ENCODE peak calls at places on chromosome 1, in six cellular contexts. F, Z, W, N, D and K are unnamed samples.

GRCh38 chr1:79295967-79296366 is 289.4 kb upstream of the ADGRL4 start:
- DNase-seq in F (no peak), Z (no peak), W (no peak), N (no peak), D (no peak), K (no peak)

GRCh38 chr1:68145418-68146126 is 86.8 kb downstream of the WLS start:
- DNase-seq in F (no peak), Z (peak; percentile 58), W (no peak), N (no peak), D (peak; percentile 87), K (no peak)

GRCh38 chr1:88168126-88168525 is 515.9 kb upstream of the PKN2 start:
- DNase-seq in F (no peak), Z (no peak), W (no peak), N (no peak), D (no peak), K (no peak)

GRCh38 chr1:102834688-102835320 is 273.5 kb downstream of the COL11A1 start:
- DNase-seq in F (no peak), Z (no peak), W (no peak), N (no peak), D (no peak), K (no peak)

GRCh38 chr1:9018372-9018771 is 7.9 kb downstream of the SLC2A7 start:
- DNase-seq in F (peak; percentile 37), Z (peak; percentile 50), W (no peak), N (no peak), D (no peak), K (no peak)

GRCh38 chr1:64077281-64077940 is 126.0 kb upstream of the UBE2U start:
- DNase-seq in F (no peak), Z (no peak), W (peak; percentile 64), N (no peak), D (no peak), K (no peak)

GRCh38 chr1:228013322-228014234 is 6.8 kb downstream of the WNT3A start:
- DNase-seq in F (no peak), Z (no peak), W (peak; percentile 46), N (no peak), D (peak; percentile 49), K (no peak)

GRCh38 chr1:11804666-11805453 is 904 bp downstream of the MTHFR start:
- DNase-seq in F (peak; percentile 68), Z (peak; percentile 84), W (peak; percentile 85), N (no peak), D (no peak), K (no peak)

GRCh38 chr1:180778782-180779398 is 133.8 kb upstream of the KIAA1614 start:
- DNase-seq in F (no peak), Z (no peak), W (no peak), N (no peak), D (no peak), K (no peak)

GRCh38 chr1:109543283-109543987 is 3.8 kb downstream of the GPR61 start:
- DNase-seq in F (no peak), Z (no peak), W (no peak), N (no peak), D (no peak), K (no peak)

GRCh38 chr1:94773931-94774422 is 46.2 kb upstream of the SLC44A3 start:
- DNase-seq in F (no peak), Z (no peak), W (no peak), N (no peak), D (no peak), K (no peak)

GRCh38 chr1:214550339-214551051 is 907 bp downstream of the PTPN14 start:
- DNase-seq in F (no peak), Z (no peak), W (no peak), N (no peak), D (no peak), K (no peak)

GRCh38 chr1:3426956-3427535 is 27.4 kb upstream of the ARHGEF16 start:
- DNase-seq in F (no peak), Z (no peak), W (no peak), N (no peak), D (no peak), K (no peak)

GRCh38 chr1:164614316-164614715 is 55.3 kb downstream of the PBX1 start:
- DNase-seq in F (no peak), Z (no peak), W (no peak), N (no peak), D (no peak), K (no peak)

GRCh38 chr1:236064674-236065508 is at the start of gene NID1:
- DNase-seq in F (peak; percentile 91), Z (peak; percentile 94), W (peak; percentile 98), N (peak; percentile 80), D (peak; percentile 89), K (peak; percentile 53)

GRCh38 chr1:157241185-157241538 is 103.0 kb upstream of the ETV3 start:
- DNase-seq in F (no peak), Z (no peak), W (no peak), N (no peak), D (no peak), K (no peak)

GRCh38 chr1:163661386-163661785 is 339.6 kb downstream of the NUF2 start:
- DNase-seq in F (no peak), Z (no peak), W (no peak), N (no peak), D (no peak), K (no peak)

GRCh38 chr1:55143686-55144085 is 71.5 kb downstream of the USP24 start:
- DNase-seq in F (no peak), Z (no peak), W (no peak), N (no peak), D (no peak), K (no peak)

GRCh38 chr1:94927405-94928175 is 680 bp upstream of the CNN3 start:
- DNase-seq in F (no peak), Z (no peak), W (no peak), N (no peak), D (peak; percentile 82), K (no peak)

GRCh38 chr1:220767312-220768126 is 19.2 kb upstream of the MTARC1 start:
- DNase-seq in F (no peak), Z (peak; percentile 48), W (peak; percentile 79), N (no peak), D (no peak), K (no peak)

GRCh38 chr1:156502749-156503671 is 2.4 kb upstream of the MEF2D start:
- DNase-seq in F (peak; percentile 84), Z (peak; percentile 83), W (peak; percentile 97), N (no peak), D (no peak), K (no peak)

GRCh38 chr1:233006582-233006981 is 56.2 kb downstream of the NTPCR start:
- DNase-seq in F (no peak), Z (no peak), W (no peak), N (no peak), D (no peak), K (no peak)

GRCh38 chr1:3399732-3400131 is 54.7 kb upstream of the ARHGEF16 start:
- DNase-seq in F (no peak), Z (no peak), W (no peak), N (no peak), D (no peak), K (no peak)

GRCh38 chr1:154546264-154547043 is 12.0 kb downstream of the UBE2Q1 start:
- DNase-seq in F (peak; percentile 37), Z (no peak), W (peak; percentile 75), N (no peak), D (peak; percentile 66), K (peak; percentile 82)

GRCh38 chr1:44603718-44604117 is 70.6 kb downstream of the TMEM53 start:
- DNase-seq in F (no peak), Z (no peak), W (no peak), N (no peak), D (peak; percentile 42), K (no peak)

GRCh38 chr1:58812468-58812867 is 28.6 kb upstream of the JUN start:
- DNase-seq in F (no peak), Z (no peak), W (no peak), N (no peak), D (no peak), K (no peak)

GRCh38 chr1:228073870-228074545 is 8.5 kb upstream of the ARF1 start:
- DNase-seq in F (peak; percentile 15), Z (peak; percentile 8), W (peak; percentile 53), N (no peak), D (no peak), K (peak; percentile 61)

GRCh38 chr1:186945146-186945545 is 116.4 kb downstream of the PLA2G4A start:
- DNase-seq in F (no peak), Z (no peak), W (no peak), N (no peak), D (no peak), K (no peak)

GRCh38 chr1:5895446-5896406 is 96.5 kb downstream of the NPHP4 start:
- DNase-seq in F (no peak), Z (no peak), W (no peak), N (no peak), D (peak; percentile 31), K (no peak)

GRCh38 chr1:15430787-15431570 is 7.3 kb upstream of the CTRC start:
- DNase-seq in F (peak; percentile 73), Z (peak; percentile 52), W (no peak), N (peak; percentile 54), D (peak; percentile 79), K (peak; percentile 61)

GRCh38 chr1:152034654-152035405 is 2.0 kb downstream of the S100A11 start:
- DNase-seq in F (no peak), Z (peak; percentile 31), W (no peak), N (no peak), D (no peak), K (peak; percentile 59)

GRCh38 chr1:202235856-202236837 is 42.5 kb downstream of the LGR6 start:
- DNase-seq in F (peak; percentile 36), Z (no peak), W (no peak), N (no peak), D (peak; percentile 68), K (peak; percentile 86)

GRCh38 chr1:34914958-34915357 is 14.5 kb downstream of the DLGAP3 start:
- DNase-seq in F (no peak), Z (no peak), W (no peak), N (no peak), D (no peak), K (no peak)

DNA sequence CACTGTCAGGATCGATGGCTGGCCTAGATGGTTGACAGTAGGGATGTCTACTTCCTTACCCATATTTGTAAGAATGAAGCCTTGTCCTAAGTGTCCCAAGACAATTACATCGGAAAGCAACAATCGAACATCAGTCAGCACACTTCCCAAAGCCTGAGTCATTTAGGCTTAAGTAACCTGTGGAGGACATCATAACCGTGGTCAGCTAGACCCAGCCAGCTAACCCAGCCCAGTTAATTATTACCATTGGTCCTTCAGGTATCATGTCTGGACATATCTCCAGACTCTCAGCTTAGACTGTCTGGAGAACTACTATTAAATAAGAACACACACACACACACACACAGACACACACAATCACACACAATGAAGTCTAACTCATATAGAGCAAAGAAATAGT is 264.7 kb downstream of the TRABD2B start:
- DNase-seq in F (no peak), Z (no peak), W (no peak), N (no peak), D (no peak), K (no peak)
- H3K27me3 ChIP-seq in F (peaks cover 63% of the 10 kb centered on the region), Z (no peaks in the 10 kb centered on the region), W (peaks cover 3% of the 10 kb centered on the region), N (no peaks in the 10 kb centered on the region), D (no peaks in the 10 kb centered on the region), K (peaks cover 3% of the 10 kb centered on the region)

GRCh38 chr1:210340311-210340710 is 11.6 kb downstream of the HHAT start:
- DNase-seq in F (no peak), Z (no peak), W (no peak), N (no peak), D (no peak), K (no peak)
- H3K4me1 ChIP-seq in F (peaks cover 13% of the 10 kb centered on the region), Z (no peaks in the 10 kb centered on the region), W (no peaks in the 10 kb centered on the region), N (peaks cover 23% of the 10 kb centered on the region), D (no peaks in the 10 kb centered on the region), K (peaks cover 12% of the 10 kb centered on the region)

GRCh38 chr1:52365746-52366516 is at the start of gene CC2D1B:
- DNase-seq in F (peak; percentile 98), Z (peak; percentile 100), W (peak; percentile 99), N (peak; percentile 95), D (peak; percentile 100), K (peak; percentile 96)
- TF ChIP-seq CTCF in F (peak; percentile 47), Z (peak; percentile 73), W (no peak), N (no peak), D (no peak), K (no peak)

GRCh38 chr1:24323281-24323680 is 4.1 kb downstream of the GRHL3 start:
- DNase-seq in F (no peak), Z (no peak), W (no peak), N (no peak), D (no peak), K (no peak)
- H3K27me3 ChIP-seq in F (peaks cover 53% of the 10 kb centered on the region), Z (no peaks in the 10 kb centered on the region), W (peaks cover 3% of the 10 kb centered on the region), N (no peaks in the 10 kb centered on the region), D (no peaks in the 10 kb centered on the region), K (peaks cover 36% of the 10 kb centered on the region)